ENCODE peak calls at places on chromosome 21, in seven cellular contexts. D is upper lobe of left lung, B is A549, Y is transverse colon, F is stomach, I is sigmoid colon, C is H1. G is an unnamed sample.

GRCh38 chr21:16587141-16587570 is 857.4 kb downstream of the USP25 start:
- DNase-seq in C (no peak), D (peak; percentile 71), F (peak; percentile 60), I (peak; percentile 69), B (peak; percentile 29), Y (peak; percentile 60), G (peak; percentile 50)

GRCh38 chr21:34790834-34791233 is 122.0 kb downstream of the CLIC6 start:
- DNase-seq in F (no peak), C (no peak), I (no peak), Y (no peak), D (no peak), B (no peak), G (no peak)

GRCh38 chr21:26736449-26736848 is 108.8 kb downstream of the ADAMTS1 start:
- DNase-seq in I (no peak), F (no peak), C (no peak), Y (no peak), B (no peak), D (no peak), G (no peak)

GRCh38 chr21:33811147-33812024 is 104.2 kb downstream of the ATP5PO start:
- DNase-seq in B (no peak), C (no peak), D (no peak), Y (no peak), I (no peak), F (no peak), G (no peak)

GRCh38 chr21:44761011-44761729 is 40.5 kb downstream of the UBE2G2 start:
- DNase-seq in F (no peak), C (no peak), Y (peak; percentile 50), D (no peak), I (no peak), B (peak; percentile 25), G (no peak)

GRCh38 chr21:33794586-33794985 is 121.0 kb downstream of the ATP5PO start:
- DNase-seq in C (no peak), Y (no peak), I (no peak), B (no peak), D (no peak), F (no peak), G (no peak)

GRCh38 chr21:43817157-43818086 is 28.0 kb downstream of the RRP1 start:
- DNase-seq in C (no peak), D (no peak), F (no peak), Y (no peak), I (no peak), B (no peak), G (peak; percentile 31)

GRCh38 chr21:34814529-34814951 is 145.7 kb downstream of the CLIC6 start:
- DNase-seq in Y (no peak), I (no peak), D (no peak), F (no peak), C (no peak), B (no peak), G (no peak)

GRCh38 chr21:32726742-32727477 is 903 bp downstream of the SYNJ1 start:
- DNase-seq in D (peak; percentile 34), F (no peak), C (no peak), I (no peak), B (peak; percentile 11), Y (peak; percentile 42), G (no peak)

GRCh38 chr21:21184771-21185528 is 186.7 kb downstream of the NCAM2 start:
- DNase-seq in D (no peak), I (no peak), F (no peak), Y (no peak), C (no peak), B (no peak), G (no peak)

GRCh38 chr21:44466996-44467858 is 11.9 kb downstream of the LRRC3 start:
- DNase-seq in I (no peak), F (no peak), D (no peak), B (no peak), Y (no peak), C (no peak), G (no peak)

GRCh38 chr21:32844653-32845443 is 73.3 kb upstream of the PAXBP1 start:
- DNase-seq in I (no peak), Y (no peak), C (no peak), D (no peak), B (peak; percentile 11), F (no peak), G (no peak)

GRCh38 chr21:44820851-44821250 is 3.0 kb upstream of the SUMO3 start:
- DNase-seq in B (no peak), D (no peak), Y (no peak), I (peak; percentile 25), F (no peak), C (no peak), G (no peak)

GRCh38 chr21:26157842-26158241 is 12.7 kb downstream of the APP start:
- DNase-seq in C (no peak), D (no peak), Y (no peak), F (no peak), I (no peak), B (no peak), G (no peak)

GRCh38 chr21:31554511-31555022 is 104.9 kb upstream of the SOD1 start:
- DNase-seq in D (no peak), I (no peak), F (no peak), C (no peak), Y (no peak), B (no peak), G (no peak)

GRCh38 chr21:44931501-44932365 is 8.1 kb upstream of the SLX9 start:
- DNase-seq in Y (no peak), B (no peak), I (no peak), C (no peak), F (no peak), D (no peak), G (no peak)

GRCh38 chr21:25005388-25005787 is 601.9 kb downstream of the MRPL39 start:
- DNase-seq in D (no peak), F (no peak), B (no peak), C (no peak), I (no peak), Y (no peak), G (no peak)

GRCh38 chr21:33971492-33972013 is 55.9 kb upstream of the ATP5PO start:
- DNase-seq in B (no peak), Y (no peak), D (no peak), C (no peak), F (no peak), I (no peak), G (no peak)

GRCh38 chr21:46218906-46219590 is 9.5 kb downstream of the LSS start:
- DNase-seq in C (no peak), I (peak; percentile 53), B (no peak), Y (no peak), F (no peak), D (no peak), G (no peak)

GRCh38 chr21:46667191-46667734 is 31.8 kb downstream of the PRMT2 start:
- DNase-seq in I (no peak), Y (no peak), C (no peak), D (no peak), F (no peak), B (no peak), G (no peak)

GRCh38 chr21:45322960-45323461 is 35.3 kb upstream of the POFUT2 start:
- DNase-seq in F (no peak), I (peak; percentile 70), D (no peak), Y (no peak), C (no peak), B (peak; percentile 69), G (peak; percentile 82)

GRCh38 chr21:40788635-40789034 is 58.3 kb downstream of the DSCAM start:
- DNase-seq in D (no peak), C (no peak), I (no peak), B (no peak), Y (no peak), F (no peak), G (no peak)

GRCh38 chr21:38810034-38810825 is 4.5 kb downstream of the ETS2 start:
- DNase-seq in B (no peak), Y (no peak), C (no peak), I (no peak), F (no peak), D (no peak), G (no peak)

GRCh38 chr21:38809170-38809878 is 3.6 kb downstream of the ETS2 start:
- DNase-seq in B (no peak), Y (peak; percentile 38), F (no peak), D (peak; percentile 34), I (no peak), C (no peak), G (no peak)

GRCh38 chr21:38811257-38811656 is 5.5 kb downstream of the ETS2 start:
- DNase-seq in D (no peak), I (no peak), C (no peak), B (no peak), F (no peak), Y (no peak), G (no peak)

GRCh38 chr21:38813143-38813542 is 7.4 kb downstream of the ETS2 start:
- DNase-seq in D (no peak), B (no peak), I (no peak), Y (no peak), C (no peak), F (no peak), G (no peak)

GRCh38 chr21:38810826-38811164 is 5.1 kb downstream of the ETS2 start:
- DNase-seq in Y (no peak), F (no peak), I (no peak), D (no peak), C (no peak), B (no peak), G (no peak)
- H3K4me3 ChIP-seq in Y (peak overlapping the region; percentile 98), F (no peak overlapping the region), I (no peak overlapping the region), D (no peak overlapping the region), C (peak overlapping the region; percentile 1), B (peak overlapping the region; percentile 93), G (no peak overlapping the region)

GRCh38 chr21:37072988-37073416 is at the start of the genes PIGP and TTC3:
- DNase-seq in B (peak; percentile 67), I (peak; percentile 97), C (peak; percentile 77), D (peak; percentile 91), Y (peak; percentile 95), F (peak; percentile 95), G (peak; percentile 96)
- TF ChIP-seq EP300 in B (no peak), I (no peak), C (no peak), D (no peak), Y (no peak), F (no peak), G (no peak)

GRCh38 chr21:28299946-28300345 is 692.7 kb downstream of the LTN1 start:
- DNase-seq in C (no peak), I (no peak), F (no peak), B (no peak), D (no peak), Y (no peak), G (no peak)
- H3K4me3 ChIP-seq in C (no peak overlapping the region), I (no peak overlapping the region), F (no peak overlapping the region), B (no peak overlapping the region), D (no peak overlapping the region), Y (no peak overlapping the region), G (no peak overlapping the region)

GRCh38 chr21:42061195-42061865 is 9.8 kb upstream of the UMODL1 start:
- DNase-seq in D (peak; percentile 60), B (no peak), I (peak; percentile 78), C (no peak), Y (peak; percentile 70), F (no peak), G (no peak)
- TF ChIP-seq EP300 in D (no peak), B (no peak), I (no peak), C (no peak), Y (no peak), F (no peak), G (no peak)

G was measured in ovary.